ENCODE peak calls at places on chromosomes 5 and 9, in four cellular contexts. H is GM12878, W is A549, K is HepG2. V is an unnamed sample.
A peak's percentile ranks its signal among the peaks of the same experiment; 100 is the strongest.

GRCh38 chr5:151675225-151675955 is 11.3 kb downstream of the SPARC start:
- DNase-seq in K (no peak), W (no peak), H (no peak), V (no peak)

GRCh38 chr5:110951373-110951791 is 120.1 kb upstream of the TSLP start:
- DNase-seq in K (no peak), H (no peak), W (no peak), V (no peak)

GRCh38 chr5:15993334-15993733 is 186.3 kb downstream of the MARCHF11 start:
- DNase-seq in H (no peak), K (no peak), W (peak; percentile 6), V (no peak)

GRCh38 chr5:53029608-53030007 is 40.5 kb downstream of the ITGA2 start:
- DNase-seq in H (no peak), K (no peak), W (no peak), V (no peak)

GRCh38 chr5:160167623-160168165 is 48.4 kb upstream of the PWWP2A start:
- DNase-seq in K (peak; percentile 61), H (no peak), W (no peak), V (no peak)

GRCh38 chr5:120738568-120738967 is 274.5 kb downstream of the PRR16 start:
- DNase-seq in H (no peak), W (no peak), K (no peak), V (no peak)

GRCh38 chr9:4499917-4500316 is 9.6 kb downstream of the SLC1A1 start:
- DNase-seq in H (no peak), K (no peak), W (no peak), V (no peak)

GRCh38 chr5:28066856-28067255 is 1028.5 kb upstream of the CDH9 start:
- DNase-seq in H (no peak), K (no peak), W (no peak), V (no peak)

GRCh38 chr5:82512025-82512424 is 233.9 kb upstream of the RPS23 start:
- DNase-seq in H (peak; percentile 8), W (no peak), K (no peak), V (no peak)

GRCh38 chr5:136066705-136067271 is 38.0 kb downstream of the TGFBI start:
- DNase-seq in H (no peak), K (peak; percentile 73), W (peak; percentile 60), V (no peak)

GRCh38 chr5:121993191-121993590 is 31.4 kb downstream of the SRFBP1 start:
- DNase-seq in W (no peak), K (no peak), H (no peak), V (no peak)

GRCh38 chr9:69797680-69798079 is 22.9 kb upstream of the CFAP95 start:
- DNase-seq in K (no peak), H (no peak), W (no peak), V (no peak)

GRCh38 chr9:76701441-76702031 is 62.7 kb upstream of the PCA3 start:
- DNase-seq in H (no peak), W (no peak), K (no peak), V (no peak)

GRCh38 chr5:143456952-143457547 is 53.6 kb upstream of the NR3C1 start:
- DNase-seq in H (no peak), K (no peak), W (peak; percentile 46), V (no peak)

GRCh38 chr5:146675700-146676099 is 159.7 kb upstream of the GPR151 start:
- DNase-seq in K (no peak), H (no peak), W (no peak), V (no peak)

GRCh38 chr5:157963761-157964160 is 104.8 kb upstream of the CLINT1 start:
- DNase-seq in K (no peak), W (peak; percentile 6), H (no peak), V (no peak)

GRCh38 chr5:66769839-66770617 is 173.8 kb downstream of the MAST4 start:
- DNase-seq in H (no peak), W (peak; percentile 2), K (peak; percentile 5), V (peak; percentile 29)

GRCh38 chr9:893115-893514 is 51.6 kb downstream of the DMRT1 start:
- DNase-seq in H (no peak), W (no peak), K (no peak), V (no peak)

GRCh38 chr9:98867434-98868168 is 60.1 kb downstream of the GALNT12 start:
- DNase-seq in K (no peak), H (no peak), W (peak; percentile 15), V (no peak)
- TF ChIP-seq PBX3 in K (no peak), H (no peak), W (no peak), V (peak; percentile 38)

GRCh38 chr9:129623331-129623730 is 2.4 kb upstream of the C9orf50 start:
- DNase-seq in W (no peak), K (no peak), H (no peak), V (no peak)
- TF ChIP-seq PBX3 in W (no peak), K (no peak), H (no peak), V (no peak)

DNA sequence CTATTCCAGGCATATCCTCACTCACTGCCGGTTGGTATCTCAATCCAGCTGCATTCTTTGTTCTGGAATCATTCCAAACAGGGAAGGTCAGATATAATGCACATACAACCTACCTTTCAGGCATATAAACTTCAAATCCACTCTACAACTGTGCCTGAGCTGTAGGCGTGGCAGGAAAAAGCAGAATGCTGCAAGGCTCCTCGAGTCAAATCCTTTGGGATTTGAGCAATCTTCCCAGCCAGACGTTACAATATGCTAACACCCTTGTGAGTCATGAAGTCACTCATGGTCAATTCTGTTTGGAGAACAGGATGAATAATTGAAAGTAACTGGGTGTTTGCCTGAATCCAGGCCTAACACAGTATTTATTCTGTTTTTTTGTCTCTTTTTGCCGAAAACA is 294.0 kb downstream of the CWC27 start:
- DNase-seq in H (no peak), K (no peak), W (peak; percentile 73), V (no peak)
- TF ChIP-seq PBX3 in H (no peak), K (no peak), W (no peak), V (peak; percentile 36)

DNA sequence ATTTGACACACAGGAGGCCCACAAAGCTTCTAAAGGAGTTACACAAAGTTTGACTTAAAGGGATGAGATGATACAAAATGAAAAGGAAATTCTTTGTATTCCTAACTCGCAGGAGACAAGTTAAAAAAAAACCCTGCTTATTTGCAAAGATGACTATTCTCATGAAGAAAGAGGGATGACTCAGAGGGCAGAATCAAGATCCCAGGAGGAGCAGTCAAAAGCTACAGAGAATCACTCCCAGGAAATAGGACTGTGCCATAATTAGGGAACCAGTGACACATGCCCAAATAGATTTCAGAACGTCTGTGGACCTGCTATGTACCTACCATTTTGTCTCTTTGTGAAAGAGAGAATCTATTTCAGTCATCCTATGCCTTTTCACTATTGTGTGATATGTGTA is 103.5 kb upstream of the ARRDC3 start:
- DNase-seq in H (no peak), K (no peak), W (peak; percentile 36), V (no peak)
- TF ChIP-seq PBX3 in H (no peak), K (no peak), W (no peak), V (no peak)

GRCh38 chr5:89338935-89339334 is 456.0 kb upstream of the MEF2C start:
- DNase-seq in H (no peak), K (no peak), W (no peak), V (no peak)

GRCh38 chr5:89346573-89346972 is 463.6 kb upstream of the MEF2C start:
- DNase-seq in H (no peak), K (no peak), W (no peak), V (no peak)

GRCh38 chr5:89343666-89344065 is 460.7 kb upstream of the MEF2C start:
- DNase-seq in W (no peak), K (no peak), H (peak; percentile 97), V (no peak)

DNA sequence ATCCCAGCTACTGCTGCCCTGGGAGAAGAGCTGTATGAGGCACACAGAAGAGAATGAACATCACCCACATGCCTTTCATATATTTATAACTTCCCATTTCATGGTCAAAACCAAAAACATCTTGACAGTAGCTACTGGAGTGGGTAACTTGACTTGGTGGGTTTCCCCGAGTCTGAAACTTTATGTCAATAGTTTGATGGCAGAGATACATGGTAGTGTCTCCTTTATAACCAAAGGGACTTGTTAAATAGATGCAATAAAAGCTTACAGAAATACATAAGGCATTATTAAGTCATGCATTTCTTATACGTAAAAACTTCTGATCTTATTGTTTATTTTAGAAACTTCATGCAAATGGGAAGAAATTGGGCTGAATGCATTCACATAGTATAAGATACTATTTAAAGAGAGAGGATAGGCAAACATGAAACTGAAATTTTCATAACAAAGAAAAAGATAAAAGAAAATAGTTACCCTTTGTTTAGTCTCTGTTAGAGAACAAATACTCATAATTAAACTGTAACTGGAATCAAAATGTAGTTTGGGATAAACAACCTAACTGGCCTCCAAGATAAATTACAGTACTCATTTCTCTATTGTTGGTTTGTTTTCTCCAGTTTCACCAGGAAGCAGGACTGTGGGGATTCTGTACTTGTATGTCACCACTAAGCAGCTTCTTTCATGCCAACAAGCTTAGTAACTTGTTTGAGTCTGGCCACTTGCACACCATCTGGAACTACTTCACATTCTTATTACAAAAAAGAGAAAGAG is 459.3 kb upstream of the MEF2C start:
- DNase-seq in W (no peak), H (peak; percentile 82), K (no peak), V (no peak)
- TF ChIP-seq PBX3 in W (no peak), H (no peak), K (no peak), V (no peak)

GRCh38 chr5:130871346-130872086 is 293.5 kb downstream of the HINT1 start:
- DNase-seq in K (peak; percentile 20), W (peak; percentile 20), H (no peak), V (peak; percentile 30)
- TF ChIP-seq PBX3 in K (no peak), W (no peak), H (no peak), V (no peak)

GRCh38 chr9:137411670-137412380 is 11.1 kb downstream of the EXD3 start:
- DNase-seq in H (peak; percentile 43), K (no peak), W (peak; percentile 87), V (no peak)
- TF ChIP-seq PBX3 in H (no peak), K (no peak), W (no peak), V (no peak)

GRCh38 chr5:36396640-36397039 is 94.9 kb upstream of the RANBP3L start:
- DNase-seq in K (peak; percentile 35), W (no peak), H (no peak), V (no peak)

GRCh38 chr5:36393656-36394438 is 92.1 kb upstream of the RANBP3L start:
- DNase-seq in H (no peak), K (no peak), W (no peak), V (no peak)

GRCh38 chr5:36402512-36402906 is 100.8 kb upstream of the RANBP3L start:
- DNase-seq in W (no peak), K (no peak), H (no peak), V (no peak)

GRCh38 chr5:36395260-36395659 is 93.6 kb upstream of the RANBP3L start:
- DNase-seq in H (no peak), W (no peak), K (no peak), V (no peak)

GRCh38 chr5:36398137-36398536 is 96.4 kb upstream of the RANBP3L start:
- DNase-seq in K (peak; percentile 20), W (peak; percentile 14), H (no peak), V (peak; percentile 12)
- TF ChIP-seq PBX3 in K (no peak), W (no peak), H (no peak), V (no peak)

V was measured in SK-N-SH.